ENCODE peak calls at places on chromosome 13, in ten cellular contexts. C, X, S, L, V, U, R, H, B and K are unnamed samples.

GRCh38 chr13:98171806-98172569 is 5.1 kb downstream of the RNF113B start:
- DNase-seq in C (no peak), X (peak), S (peak), L (no peak), V (no peak), U (peak), R (no peak), H (peak), B (peak), K (no peak)

GRCh38 chr13:102642029-102642428 is 45.2 kb downstream of the TPP2 start:
- DNase-seq in C (no peak), X (no peak), S (no peak), L (no peak), V (no peak), U (no peak), R (no peak), H (no peak), B (no peak), K (no peak)

GRCh38 chr13:30850204-30850866 is 55.7 kb upstream of the MEDAG start:
- DNase-seq in C (no peak), X (no peak), S (peak), L (no peak), V (no peak), U (no peak), R (no peak), H (no peak), B (no peak), K (no peak)

GRCh38 chr13:111153977-111154332 is 38.8 kb downstream of the ARHGEF7 start:
- DNase-seq in C (peak), X (no peak), S (peak), L (peak), V (no peak), U (peak), R (no peak), H (no peak), B (peak), K (no peak)

GRCh38 chr13:27338207-27338606 is 67.6 kb downstream of the RASL11A start:
- DNase-seq in C (no peak), X (no peak), S (no peak), L (no peak), V (no peak), U (no peak), R (no peak), H (no peak), B (no peak), K (no peak)

GRCh38 chr13:30905932-30906383 is at the start of gene MEDAG:
- DNase-seq in C (peak), X (peak), S (peak), L (peak), V (no peak), U (peak), R (no peak), H (peak), B (peak), K (no peak)

GRCh38 chr13:112358156-112358555 is 18.0 kb upstream of the SPACA7 start:
- DNase-seq in C (no peak), X (no peak), S (no peak), L (no peak), V (no peak), U (no peak), R (no peak), H (no peak), B (no peak), K (no peak)

GRCh38 chr13:29758591-29759114 is 91.8 kb downstream of the UBL3 start:
- DNase-seq in C (peak), X (no peak), S (no peak), L (no peak), V (no peak), U (no peak), R (no peak), H (no peak), B (no peak), K (peak)

GRCh38 chr13:23959231-23959862 is 62.0 kb upstream of the C1QTNF9B start:
- DNase-seq in C (no peak), X (no peak), S (peak), L (no peak), V (no peak), U (no peak), R (no peak), H (peak), B (peak), K (no peak)

GRCh38 chr13:41409611-41410010 is 47.7 kb upstream of the RGCC start:
- DNase-seq in C (no peak), X (no peak), S (no peak), L (no peak), V (no peak), U (no peak), R (no peak), H (no peak), B (no peak), K (no peak)

GRCh38 chr13:85497652-85498051 is 301.6 kb downstream of the SLITRK6 start:
- DNase-seq in C (no peak), X (no peak), S (peak), L (no peak), V (peak), U (no peak), R (no peak), H (peak), B (peak), K (no peak)

GRCh38 chr13:101942038-101942437 is 459.8 kb downstream of the FGF14 start:
- DNase-seq in C (no peak), X (no peak), S (peak), L (no peak), V (no peak), U (peak), R (no peak), H (peak), B (peak), K (peak)

GRCh38 chr13:27182844-27183497 is 11.4 kb upstream of the USP12 start:
- DNase-seq in C (peak), X (no peak), S (peak), L (peak), V (no peak), U (peak), R (no peak), H (peak), B (peak), K (no peak)

GRCh38 chr13:110341445-110342247 is 34.6 kb downstream of the COL4A2 start:
- DNase-seq in C (peak), X (peak), S (no peak), L (no peak), V (no peak), U (peak), R (no peak), H (peak), B (no peak), K (no peak)

GRCh38 chr13:112486386-112487126 is 101.4 kb downstream of the TUBGCP3 start:
- DNase-seq in C (no peak), X (no peak), S (peak), L (no peak), V (no peak), U (no peak), R (no peak), H (no peak), B (peak), K (no peak)

GRCh38 chr13:102402292-102402691 is 444 bp upstream of the FGF14 start:
- DNase-seq in C (peak), X (no peak), S (peak), L (no peak), V (no peak), U (peak), R (no peak), H (peak), B (no peak), K (no peak)

GRCh38 chr13:32811297-32811800 is 204.9 kb upstream of the KL start:
- DNase-seq in C (no peak), X (no peak), S (peak), L (no peak), V (no peak), U (no peak), R (peak), H (no peak), B (peak), K (no peak)

GRCh38 chr13:32314968-32315254 is 252 bp downstream of the ZAR1L start:
- DNase-seq in C (peak), X (no peak), S (peak), L (peak), V (no peak), U (peak), R (no peak), H (peak), B (peak), K (peak)

GRCh38 chr13:101757446-101758039 is 305.1 kb downstream of the ITGBL1 start:
- DNase-seq in C (no peak), X (no peak), S (peak), L (no peak), V (no peak), U (no peak), R (peak), H (peak), B (peak), K (peak)

GRCh38 chr13:29749401-29750177 is 100.8 kb downstream of the UBL3 start:
- DNase-seq in C (no peak), X (no peak), S (peak), L (no peak), V (no peak), U (no peak), R (no peak), H (peak), B (peak), K (no peak)

GRCh38 chr13:37417042-37417441 is 181.5 kb downstream of the POSTN start:
- DNase-seq in C (no peak), X (no peak), S (peak), L (no peak), V (no peak), U (no peak), R (no peak), H (peak), B (no peak), K (no peak)
- H3K4me3 ChIP-seq in C (no peak), X (no peak), S (no peak), L (no peak), V (no peak), U (no peak), R (no peak), H (no peak), B (no peak), K (no peak)

GRCh38 chr13:78382481-78382880 is 220.9 kb downstream of the POU4F1 start:
- DNase-seq in C (no peak), X (no peak), S (no peak), L (no peak), V (no peak), U (no peak), R (no peak), H (peak), B (no peak), K (no peak)
- H3K4me3 ChIP-seq in C (no peak), X (no peak), S (no peak), L (no peak), V (no peak), U (no peak), R (no peak), H (no peak), B (no peak), K (no peak)

GRCh38 chr13:114194853-114195252 is 15.8 kb downstream of the CFAP97D2 start:
- DNase-seq in C (no peak), X (no peak), S (no peak), L (no peak), V (no peak), U (no peak), R (no peak), H (no peak), B (no peak), K (no peak)
- H3K4me3 ChIP-seq in C (no peak), X (no peak), S (no peak), L (no peak), V (no peak), U (no peak), R (no peak), H (no peak), B (no peak), K (no peak)

GRCh38 chr13:113489549-113490495 is 689 bp downstream of the DCUN1D2 start:
- DNase-seq in C (no peak), X (peak), S (peak), L (no peak), V (no peak), U (no peak), R (no peak), H (peak), B (peak), K (no peak)

GRCh38 chr13:113491418-113491883 is 940 bp upstream of the DCUN1D2 start:
- DNase-seq in C (no peak), X (peak), S (peak), L (no peak), V (no peak), U (no peak), R (no peak), H (no peak), B (peak), K (no peak)

GRCh38 chr13:113488283-113488682 is 2.2 kb downstream of the DCUN1D2 start:
- DNase-seq in C (no peak), X (no peak), S (no peak), L (no peak), V (no peak), U (no peak), R (no peak), H (no peak), B (no peak), K (no peak)

GRCh38 chr13:113490496-113491417 is at the start of gene DCUN1D2:
- DNase-seq in C (peak), X (peak), S (peak), L (peak), V (peak), U (peak), R (peak), H (peak), B (peak), K (peak)

GRCh38 chr13:113489171-113489548 is 1.4 kb downstream of the DCUN1D2 start:
- DNase-seq in C (no peak), X (no peak), S (no peak), L (no peak), V (no peak), U (no peak), R (no peak), H (no peak), B (peak), K (no peak)
- H3K4me3 ChIP-seq in C (peak), X (peak), S (peak), L (peak), V (peak), U (peak), R (peak), H (peak), B (peak), K (peak)